ENCODE peak calls at places on chromosomes 3 and 15, in four cellular contexts. L is neural progenitor cell, E is foreskin fibroblast, X is epithelial cell of esophagus. Z is an unnamed sample.

GRCh38 chr15:37083610-37084009 is 16.7 kb downstream of the MEIS2 start:
- DNase-seq in E (no peak), X (no peak), L (no peak), Z (no peak)

GRCh38 chr15:67199391-67199790 is 55.1 kb downstream of the AAGAB start:
- DNase-seq in E (no peak), L (no peak), X (no peak), Z (no peak)

GRCh38 chr15:62644874-62645755 is 397.4 kb upstream of the TPM1 start:
- DNase-seq in X (no peak), L (no peak), E (peak; percentile 19), Z (no peak)

GRCh38 chr3:69499899-69500316 is 114.0 kb upstream of the FRMD4B start:
- DNase-seq in L (no peak), E (peak; percentile 27), X (no peak), Z (no peak)

GRCh38 chr3:14587733-14588360 is 47.7 kb upstream of the GRIP2 start:
- DNase-seq in E (peak; percentile 72), X (peak; percentile 68), L (no peak), Z (no peak)

GRCh38 chr15:33292718-33293307 is 18.0 kb upstream of the RYR3 start:
- DNase-seq in L (peak; percentile 91), E (peak; percentile 77), X (peak; percentile 75), Z (peak; percentile 77)

GRCh38 chr3:134427400-134428111 is 53.3 kb upstream of the AMOTL2 start:
- DNase-seq in X (peak; percentile 98), L (no peak), E (peak; percentile 99), Z (no peak)

GRCh38 chr3:51381333-51381705 is 3.8 kb upstream of the MANF start:
- DNase-seq in X (no peak), L (no peak), E (no peak), Z (no peak)

GRCh38 chr3:22431334-22431733 is 680.3 kb upstream of the ZNF385D start:
- DNase-seq in E (no peak), L (no peak), X (no peak), Z (no peak)

GRCh38 chr15:29123171-29123570 is 146.5 kb downstream of the NSMCE3 start:
- DNase-seq in L (no peak), X (no peak), E (no peak), Z (no peak)

GRCh38 chr15:40059821-40060220 is 20.8 kb upstream of the SRP14 start:
- DNase-seq in E (no peak), L (no peak), X (no peak), Z (no peak)

GRCh38 chr15:31270767-31271166 is 55.9 kb upstream of the KLF13 start:
- DNase-seq in L (peak; percentile 76), X (no peak), E (no peak), Z (peak; percentile 35)

GRCh38 chr3:158792709-158793108 is 9.1 kb upstream of the MFSD1 start:
- DNase-seq in L (no peak), E (peak; percentile 93), X (peak; percentile 89), Z (no peak)

GRCh38 chr3:59326246-59327024 is 276.6 kb upstream of the CFAP20DC start:
- DNase-seq in X (peak; percentile 89), E (no peak), L (peak; percentile 13), Z (no peak)
- TF ChIP-seq CTCF in X (no peak), E (no peak), L (peak; percentile 55), Z (peak; percentile 32)

DNA sequence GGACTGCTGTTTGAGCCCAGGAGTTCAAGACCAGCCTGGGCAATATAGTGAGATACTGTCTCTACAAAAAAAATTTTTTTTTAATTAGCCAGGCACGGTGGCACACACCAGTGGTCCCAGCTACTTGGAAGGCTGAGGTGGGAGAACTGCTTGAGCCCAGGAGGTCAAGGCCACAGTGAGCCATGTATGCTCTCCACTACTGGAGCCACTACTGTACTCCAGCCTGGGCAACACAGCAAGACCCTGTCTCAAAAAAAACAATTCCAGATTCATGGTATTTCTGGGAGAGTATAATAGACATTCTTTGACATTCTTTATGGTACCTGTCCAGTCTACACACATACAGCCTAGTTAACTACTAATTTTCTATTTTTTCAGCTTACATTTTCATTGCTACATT is 70.1 kb downstream of the GSK3B start:
- DNase-seq in E (no peak), X (no peak), L (no peak), Z (no peak)
- TF ChIP-seq CTCF in E (no peak), X (no peak), L (no peak), Z (no peak)

GRCh38 chr3:195849322-195850074 is 37.8 kb upstream of the MUC4 start:
- DNase-seq in E (no peak), X (no peak), L (no peak), Z (no peak)
- TF ChIP-seq CTCF in E (no peak), X (no peak), L (no peak), Z (no peak)

GRCh38 chr15:38682861-38683260 is 118.2 kb upstream of the RASGRP1 start:
- DNase-seq in L (no peak), E (no peak), X (no peak), Z (no peak)

GRCh38 chr15:38685686-38686339 is 121.2 kb upstream of the RASGRP1 start:
- DNase-seq in X (no peak), E (no peak), L (no peak), Z (no peak)

GRCh38 chr15:38682363-38682762 is 117.7 kb upstream of the RASGRP1 start:
- DNase-seq in L (no peak), E (no peak), X (no peak), Z (no peak)

GRCh38 chr15:38684461-38685000 is 119.9 kb upstream of the RASGRP1 start:
- DNase-seq in L (no peak), E (no peak), X (no peak), Z (no peak)

GRCh38 chr15:38683382-38684242 is 119.0 kb upstream of the RASGRP1 start:
- DNase-seq in X (peak; percentile 66), E (peak; percentile 71), L (peak; percentile 63), Z (peak; percentile 58)
- TF ChIP-seq CTCF in X (peak; percentile 81), E (peak; percentile 69), L (peak; percentile 92), Z (peak; percentile 83)

DNA sequence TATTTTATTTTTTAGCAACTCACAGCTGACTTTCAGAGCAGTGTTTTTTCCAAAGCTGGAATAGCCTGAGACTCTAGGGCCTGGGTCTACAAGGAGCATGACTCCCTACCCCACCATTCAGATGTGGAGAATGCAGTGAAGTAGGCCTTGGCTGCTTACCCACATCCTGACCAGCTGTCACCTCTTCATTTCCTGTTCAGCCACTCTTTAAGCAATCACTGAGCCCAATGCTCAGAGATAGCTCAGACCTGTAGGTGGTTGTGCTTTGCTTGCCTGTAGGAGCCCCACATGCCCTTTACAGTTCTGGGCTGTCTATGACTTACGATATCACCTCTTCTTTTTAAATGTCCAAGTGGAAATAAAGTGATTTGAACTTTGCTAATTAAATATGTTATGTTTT is 148.1 kb downstream of the NEK11 start:
- DNase-seq in L (no peak), X (peak; percentile 51), E (peak; percentile 33), Z (no peak)
- TF ChIP-seq CTCF in L (no peak), X (no peak), E (no peak), Z (no peak)

Z was measured in nephron progenitor cell.